ENCODE peak calls at places on chromosomes 11 and 22, in five cellular contexts. K is HCT116, Y is transverse colon, J is mammary epithelial cell, O is right lobe of liver. B is an unnamed sample. For H3K36me3 and H3K9me3, the result is how much of the 10 kb centered on the place peaks cover.

GRCh38 chr22:44139773-44140172 is 41.0 kb upstream of the PARVG start:
- DNase-seq in K (no peak), Y (no peak), J (no peak), O (no peak), B (no peak)

GRCh38 chr11:15944460-15944859 is 411.9 kb downstream of the SOX6 start:
- DNase-seq in O (no peak), K (no peak), Y (peak), J (no peak), B (no peak)

GRCh38 chr11:69010964-69011623 is 2.0 kb downstream of the MRGPRF start:
- DNase-seq in Y (peak), K (peak), O (peak), J (peak), B (peak)

GRCh38 chr11:78292109-78292803 is 103.5 kb downstream of the USP35 start:
- DNase-seq in J (no peak), K (no peak), Y (no peak), O (no peak), B (no peak)

GRCh38 chr22:49825944-49826602 is 1.6 kb downstream of the BRD1 start:
- DNase-seq in K (no peak), Y (peak), J (peak), O (no peak), B (no peak)

GRCh38 chr11:92846542-92847125 is 122.8 kb upstream of the MTNR1B start:
- DNase-seq in K (no peak), O (no peak), J (no peak), Y (peak), B (no peak)

GRCh38 chr11:67271548-67272284 is 5.4 kb downstream of the GRK2 start:
- DNase-seq in K (no peak), O (peak), Y (peak), J (no peak), B (no peak)

GRCh38 chr11:17611503-17612220 is 64.6 kb downstream of the OTOG start:
- DNase-seq in Y (no peak), K (no peak), O (no peak), J (no peak), B (no peak)

GRCh38 chr11:108511851-108512474 is 13.8 kb upstream of the POGLUT3 start:
- DNase-seq in K (no peak), J (peak), O (no peak), Y (no peak), B (no peak)

GRCh38 chr11:1054143-1055108 is 17.9 kb upstream of the MUC6 start:
- DNase-seq in O (no peak), K (no peak), Y (peak), J (no peak), B (no peak)

GRCh38 chr11:27296406-27296994 is 66.5 kb downstream of the CCDC34 start:
- DNase-seq in O (no peak), K (peak), Y (no peak), J (peak), B (no peak)

GRCh38 chr22:20566420-20567260 is 59.2 kb downstream of the MED15 start:
- DNase-seq in Y (peak), K (no peak), J (peak), O (no peak), B (peak)
- H3K36me3 ChIP-seq in Y (under half), K (under half), J (under half), O (half or more), B (half or more)

DNA sequence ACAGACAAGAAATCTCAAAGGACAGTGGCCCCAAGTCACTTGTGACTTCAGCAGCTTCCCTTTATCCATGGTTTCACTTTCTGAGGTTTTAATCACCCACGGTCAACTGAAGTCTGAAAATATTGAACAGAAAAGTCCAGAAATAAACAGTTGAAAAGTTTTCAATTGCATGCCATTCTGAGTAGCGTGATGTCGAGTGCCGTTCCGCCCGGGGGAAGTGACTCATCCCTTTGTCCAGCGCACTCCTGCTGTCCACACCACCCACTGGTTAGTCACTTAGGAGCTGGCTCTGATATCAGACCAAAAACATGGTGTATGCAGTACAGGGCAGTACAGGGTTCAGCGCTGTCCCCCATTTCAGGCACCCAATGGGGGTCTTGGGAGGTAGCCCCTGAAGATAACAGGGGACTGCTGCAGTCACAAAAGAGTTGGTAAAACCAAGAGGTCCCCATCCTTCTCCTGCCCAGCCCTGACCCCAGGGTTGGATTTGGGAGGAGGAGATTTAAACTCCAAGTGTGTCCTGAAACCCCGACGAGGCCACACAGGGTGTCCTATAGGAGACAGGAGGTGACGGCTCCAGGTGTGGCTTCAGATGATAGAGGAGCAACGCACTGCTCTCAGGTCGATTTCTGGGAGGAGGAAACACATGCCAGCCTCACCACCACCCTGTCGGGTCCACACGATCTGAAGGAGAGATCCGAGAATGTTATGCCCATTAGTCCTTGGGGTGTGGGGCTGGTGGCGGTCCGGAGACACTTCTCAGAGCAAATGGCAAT is 390.1 kb downstream of the CTTN start:
- DNase-seq in Y (no peak), K (peak), J (peak), O (no peak), B (no peak)
- H3K9me3 ChIP-seq in Y (under half), K (under half), J (under half), O (under half), B (under half)

GRCh38 chr11:65027213-65028067 is at the start of gene SNX15:
- DNase-seq in K (peak), J (peak), Y (peak), O (peak), B (peak)
- H3K27ac ChIP-seq in K (peak), J (peak), Y (peak), O (peak), B (peak)

GRCh38 chr11:45869551-45869950 is 15.9 kb upstream of the MAPK8IP1 start:
- DNase-seq in Y (no peak), J (no peak), O (no peak), K (no peak), B (no peak)

GRCh38 chr11:45876401-45876800 is 9.1 kb upstream of the MAPK8IP1 start:
- DNase-seq in O (no peak), K (no peak), J (no peak), Y (no peak), B (peak)

GRCh38 chr11:45872513-45873356 is 12.7 kb upstream of the MAPK8IP1 start:
- DNase-seq in J (peak), K (peak), Y (no peak), O (no peak), B (no peak)

GRCh38 chr11:45870706-45871105 is 14.7 kb upstream of the MAPK8IP1 start:
- DNase-seq in K (no peak), O (no peak), J (no peak), Y (no peak), B (no peak)

DNA sequence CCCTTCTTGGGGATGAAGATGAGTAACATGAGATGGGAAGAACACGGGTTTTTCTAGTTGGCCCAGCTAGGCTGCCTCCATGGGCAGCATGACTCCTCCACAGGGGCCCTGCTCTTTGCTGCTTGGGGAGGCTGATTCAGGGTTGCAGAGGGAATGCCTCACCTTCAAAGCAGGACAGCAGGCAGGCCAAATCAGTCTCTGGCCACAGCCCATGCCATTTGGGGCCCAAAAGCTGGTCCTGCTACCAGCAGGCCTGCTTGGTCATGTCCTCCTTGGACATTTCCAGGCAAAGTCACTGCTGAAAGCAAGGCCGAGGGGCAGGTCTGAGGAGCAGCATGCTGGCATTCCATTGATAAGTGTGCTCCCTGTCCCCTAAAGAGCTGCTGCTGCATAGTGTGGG is 13.8 kb upstream of the MAPK8IP1 start:
- DNase-seq in K (no peak), J (no peak), O (no peak), Y (no peak), B (no peak)
- H3K36me3 ChIP-seq in K (under half), J (under half), O (half or more), Y (under half), B (half or more)

B was measured in left ventricle myocardium inferior.